ENCODE peak calls at places on chromosomes 11 and 22, in five cellular contexts. X, Q, H, E and C are unnamed samples.

GRCh38 chr11:44596541-44597276 is 31.2 kb downstream of the CD82 start:
- DNase-seq in X (peak), Q (no peak), H (no peak), E (no peak), C (no peak)

GRCh38 chr11:10192036-10192435 is 102.0 kb downstream of the SBF2 start:
- DNase-seq in X (no peak), Q (no peak), H (no peak), E (no peak), C (no peak)

GRCh38 chr11:59573216-59573615 is 42.4 kb downstream of the OSBP start:
- DNase-seq in X (no peak), Q (no peak), H (no peak), E (peak), C (no peak)

GRCh38 chr11:133149698-133150097 is 382.6 kb downstream of the OPCML start:
- DNase-seq in X (no peak), Q (no peak), H (no peak), E (no peak), C (no peak)

GRCh38 chr11:43852057-43852636 is 28.5 kb upstream of the ALKBH3 start:
- DNase-seq in X (peak), Q (peak), H (no peak), E (peak), C (no peak)

GRCh38 chr22:43241138-43241597 is 54.2 kb upstream of the TTLL12 start:
- DNase-seq in X (no peak), Q (no peak), H (no peak), E (no peak), C (no peak)

GRCh38 chr11:100105605-100106358 is 581.3 kb upstream of the ARHGAP42 start:
- DNase-seq in X (no peak), Q (no peak), H (no peak), E (no peak), C (no peak)

GRCh38 chr11:110774138-110775014 is 62.1 kb upstream of the ARHGAP20 start:
- DNase-seq in X (no peak), Q (no peak), H (no peak), E (no peak), C (no peak)

GRCh38 chr22:30483169-30483568 is 11.4 kb upstream of the SEC14L3 start:
- DNase-seq in X (no peak), Q (no peak), H (no peak), E (no peak), C (no peak)

GRCh38 chr22:37932821-37933578 is 20.4 kb downstream of the C22orf23 start:
- DNase-seq in X (no peak), Q (no peak), H (no peak), E (no peak), C (no peak)

GRCh38 chr11:102798012-102798746 is at the start of gene MMP1:
- DNase-seq in X (no peak), Q (no peak), H (no peak), E (peak), C (no peak)

GRCh38 chr22:27397036-27397947 is 404.3 kb downstream of the MN1 start:
- DNase-seq in X (no peak), Q (no peak), H (no peak), E (no peak), C (no peak)

GRCh38 chr11:118497831-118498230 is 29.4 kb upstream of the TTC36 start:
- DNase-seq in X (no peak), Q (no peak), H (no peak), E (no peak), C (no peak)

GRCh38 chr11:2210366-2211112 is 38.9 kb upstream of the TH start:
- DNase-seq in X (no peak), Q (no peak), H (no peak), E (peak), C (peak)

GRCh38 chr11:29781268-29781667 is 235.6 kb downstream of the KCNA4 start:
- DNase-seq in X (no peak), Q (no peak), H (no peak), E (no peak), C (no peak)